ENCODE peak calls at places on chromosomes 6 and 20, in five cellular contexts. X is SK-N-SH, J is H1, O is GM12891, L is GM12892. Z is an unnamed sample.
A peak's percentile ranks its signal among the peaks of the same experiment; 100 is the strongest.

GRCh38 chr6:155171747-155172191 is 92.0 kb upstream of the CLDN20 start:
- DNase-seq in L (no peak), J (no peak), X (no peak), O (no peak), Z (no peak)

GRCh38 chr6:156395276-156395675 is 381.9 kb upstream of the ARID1B start:
- DNase-seq in X (no peak), J (no peak), L (peak; percentile 25), O (no peak), Z (peak; percentile 38)

GRCh38 chr6:167825759-167826229 is 917 bp upstream of the AFDN start:
- DNase-seq in L (no peak), O (no peak), J (peak; percentile 41), X (peak; percentile 78), Z (no peak)

GRCh38 chr6:27651371-27651732 is 178.4 kb upstream of the ZNF184 start:
- DNase-seq in L (no peak), O (no peak), X (no peak), J (no peak), Z (no peak)

GRCh38 chr20:8639112-8639778 is 429.6 kb upstream of the PLCB4 start:
- DNase-seq in J (no peak), X (peak; percentile 33), O (no peak), L (no peak), Z (no peak)

GRCh38 chr20:373171-373890 is 7.2 kb upstream of the TRIB3 start:
- DNase-seq in X (peak; percentile 44), O (no peak), J (no peak), L (no peak), Z (no peak)

GRCh38 chr20:22430154-22430745 is 154.1 kb downstream of the FOXA2 start:
- DNase-seq in O (no peak), L (no peak), J (peak; percentile 70), X (no peak), Z (no peak)

GRCh38 chr6:160978141-160978926 is 13.2 kb upstream of the MAP3K4 start:
- DNase-seq in O (no peak), L (no peak), J (no peak), X (no peak), Z (no peak)

GRCh38 chr6:79672631-79673065 is 41.5 kb downstream of the SH3BGRL2 start:
- DNase-seq in O (no peak), L (no peak), J (no peak), X (peak; percentile 12), Z (no peak)

GRCh38 chr6:6872924-6873344 is 234.8 kb upstream of the RREB1 start:
- DNase-seq in L (no peak), X (no peak), O (no peak), J (no peak), Z (no peak)

GRCh38 chr6:83920017-83920416 is 60.5 kb downstream of the CYB5R4 start:
- DNase-seq in O (no peak), J (no peak), L (no peak), X (no peak), Z (no peak)

GRCh38 chr20:50491926-50492634 is 18.1 kb upstream of the PTPN1 start:
- DNase-seq in J (no peak), X (no peak), L (no peak), O (no peak), Z (no peak)

GRCh38 chr20:62156592-62157386 is 13.2 kb downstream of the SS18L1 start:
- DNase-seq in L (peak; percentile 87), O (peak; percentile 95), X (peak; percentile 96), J (no peak), Z (no peak)
- TF ChIP-seq TAF1 in L (no peak), O (no peak), X (no peak), J (no peak), Z (no peak)

GRCh38 chr6:105900120-105900937 is 185.8 kb upstream of the PRDM1 start:
- DNase-seq in J (no peak), O (no peak), L (no peak), X (no peak), Z (no peak)

GRCh38 chr6:105896821-105897095 is 189.4 kb upstream of the PRDM1 start:
- DNase-seq in L (no peak), O (no peak), X (no peak), J (no peak), Z (no peak)

GRCh38 chr6:105897131-105897530 is 189.0 kb upstream of the PRDM1 start:
- DNase-seq in X (no peak), L (no peak), J (no peak), O (no peak), Z (no peak)

GRCh38 chr6:105896052-105896820 is 189.9 kb upstream of the PRDM1 start:
- DNase-seq in X (no peak), J (no peak), O (no peak), L (no peak), Z (no peak)

DNA sequence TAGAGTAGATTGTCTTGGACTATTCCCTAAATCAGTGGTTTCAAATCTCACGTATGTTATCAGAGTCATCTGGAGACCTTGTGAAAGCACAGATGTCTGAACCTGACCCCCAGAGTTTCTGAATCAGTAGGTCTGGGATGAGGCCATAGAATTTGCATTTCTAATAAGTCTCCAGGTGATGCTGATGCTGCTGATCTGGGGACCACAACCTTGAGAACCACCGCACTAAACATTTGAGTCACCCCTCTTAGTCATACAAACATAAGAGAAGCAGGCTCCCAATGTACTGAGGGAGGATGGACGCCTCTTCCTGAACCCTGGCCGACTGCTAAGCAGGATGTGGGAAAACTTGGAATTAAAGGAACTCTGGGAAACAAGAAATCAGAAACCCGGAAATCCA is 187.8 kb upstream of the PRDM1 start:
- DNase-seq in L (no peak), O (no peak), X (no peak), J (no peak), Z (no peak)
- TF ChIP-seq TAF1 in L (no peak), O (no peak), X (no peak), J (no peak), Z (no peak)

DNA sequence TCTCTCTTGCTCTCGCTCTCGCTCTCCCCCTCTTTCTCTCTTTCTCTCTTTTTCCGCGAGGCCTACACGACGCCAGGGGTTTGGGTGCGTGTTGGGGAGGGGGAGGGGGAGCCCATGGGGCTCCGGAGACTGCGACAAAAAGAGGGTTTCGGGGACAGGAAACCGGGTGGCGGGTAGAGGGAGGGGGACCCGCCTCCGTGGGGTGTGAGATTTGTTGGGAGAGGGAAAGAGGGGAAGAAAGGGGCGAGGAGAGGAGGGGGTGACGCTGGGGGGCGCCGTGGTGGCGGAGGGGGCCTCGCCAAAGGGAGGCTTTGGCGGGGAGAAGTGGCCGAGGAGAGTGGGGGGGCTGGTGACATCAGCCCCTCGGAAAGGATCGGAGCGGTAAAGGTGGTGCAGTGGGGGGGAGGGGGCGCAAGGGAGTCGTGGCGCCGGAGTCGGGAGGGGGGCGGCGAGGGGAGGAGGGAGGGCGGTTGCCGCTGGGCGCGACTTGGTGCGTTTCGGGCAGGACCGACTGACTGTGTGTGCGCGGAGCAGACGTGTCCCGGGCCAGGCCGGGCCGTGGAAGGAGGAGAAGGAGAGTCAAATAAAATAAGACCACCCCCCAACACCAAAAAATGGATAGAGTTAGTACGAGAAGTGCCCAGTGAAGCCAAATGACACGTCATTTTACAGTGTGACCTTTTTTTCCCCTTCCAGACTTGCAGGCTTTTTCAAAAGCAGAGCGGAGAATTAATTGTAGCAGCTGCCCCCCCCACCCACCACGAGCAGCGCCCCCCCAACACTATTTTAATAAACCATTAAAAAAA is 39.8 kb downstream of the GNAS start:
- DNase-seq in X (peak; percentile 89), J (no peak), O (peak; percentile 65), L (peak; percentile 70), Z (no peak)
- TF ChIP-seq TAF1 in X (no peak), J (no peak), O (no peak), L (peak; percentile 3), Z (peak; percentile 46)

GRCh38 chr6:152474341-152474740 is 162.8 kb downstream of the SYNE1 start:
- DNase-seq in J (no peak), L (no peak), X (no peak), O (no peak), Z (no peak)
- TF ChIP-seq TAF1 in J (no peak), L (no peak), X (no peak), O (no peak), Z (no peak)

GRCh38 chr20:63648190-63648589 is 5.0 kb downstream of the STMN3 start:
- DNase-seq in O (no peak), J (no peak), X (no peak), L (no peak), Z (no peak)
- TF ChIP-seq TAF1 in O (no peak), J (no peak), X (no peak), L (no peak), Z (no peak)

DNA sequence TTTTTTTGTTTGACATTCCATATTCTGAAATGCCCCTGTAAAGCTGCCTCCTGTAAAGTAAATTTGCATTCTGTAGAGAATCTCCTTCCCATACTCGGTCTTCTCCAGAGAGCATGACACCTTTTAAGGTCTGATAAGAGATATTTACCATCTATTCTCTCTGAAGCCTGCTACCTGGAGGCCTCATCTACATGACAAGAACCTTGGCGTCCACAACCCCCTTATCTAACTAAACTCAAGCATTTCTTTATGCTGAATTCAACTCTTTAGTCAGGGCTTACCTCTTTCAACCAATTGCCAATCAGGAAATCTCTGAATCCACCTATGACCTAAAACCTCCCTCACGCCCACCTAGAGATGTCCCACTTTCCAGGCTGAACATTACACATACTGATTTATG is 51.6 kb downstream of the FAM184A start:
- DNase-seq in X (no peak), L (no peak), O (no peak), J (no peak), Z (no peak)
- TF ChIP-seq TAF1 in X (no peak), L (no peak), O (no peak), J (no peak), Z (no peak)

DNA sequence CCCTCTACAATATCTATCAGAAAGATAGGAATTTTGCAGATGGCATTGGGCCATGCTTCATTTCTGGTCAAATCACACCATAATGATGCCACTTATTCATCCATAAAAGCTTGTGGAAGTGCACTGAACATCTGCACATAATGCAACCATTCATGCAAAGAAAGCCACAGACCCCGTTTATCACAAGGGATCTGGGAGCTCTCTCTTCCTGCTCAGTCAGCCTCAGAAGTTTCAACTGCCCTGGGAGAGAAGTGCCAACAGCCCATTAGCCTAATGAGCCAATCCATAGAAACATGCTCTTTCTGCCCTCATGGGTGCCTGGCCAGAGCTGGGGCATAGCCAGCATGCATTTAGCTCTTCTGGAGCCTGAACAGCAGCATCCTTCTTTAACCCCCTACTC is 85.8 kb downstream of the SLC35F1 start:
- DNase-seq in O (no peak), J (no peak), X (no peak), L (no peak), Z (no peak)
- TF ChIP-seq TAF1 in O (no peak), J (no peak), X (no peak), L (no peak), Z (no peak)

DNA sequence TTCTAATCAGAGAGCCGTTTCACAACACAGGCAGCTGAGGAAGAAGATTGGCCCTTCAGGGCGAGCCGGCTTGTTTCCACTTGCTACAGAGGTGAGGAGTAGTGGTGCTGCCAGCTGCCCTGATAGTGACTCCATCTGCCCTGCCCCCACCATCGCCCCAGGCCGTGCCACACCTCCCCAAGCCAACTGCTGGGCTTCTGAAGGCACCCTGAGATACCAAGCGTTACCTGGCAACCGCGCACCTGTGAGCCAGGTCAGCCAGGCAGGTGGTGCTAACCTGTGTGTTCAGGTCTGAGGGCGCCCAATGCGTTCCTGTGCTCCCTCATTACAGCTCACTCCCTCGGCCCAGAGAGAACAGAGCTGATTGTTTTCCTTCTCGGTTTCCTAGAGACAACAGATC is 299.1 kb upstream of the ID4 start:
- DNase-seq in J (peak; percentile 10), X (no peak), O (no peak), L (no peak), Z (no peak)
- TF ChIP-seq TAF1 in J (no peak), X (no peak), O (no peak), L (no peak), Z (no peak)